ENCODE peak calls at places on chromosomes 5 and 9, in five cellular contexts. C is adipocyte, A is spleen, Q is upper lobe of right lung, O is PC-3. P is an unnamed sample.

GRCh38 chr9:94728719-94729118 is 2.2 kb downstream of the AOPEP start:
- DNase-seq in C (no peak), A (no peak), Q (no peak), O (no peak), P (no peak)

GRCh38 chr9:133144142-133144886 is 19.4 kb downstream of the GBGT1 start:
- DNase-seq in C (peak; percentile 83), A (peak; percentile 96), Q (peak; percentile 85), O (peak; percentile 85), P (peak; percentile 62)

GRCh38 chr5:131423056-131423455 is 159.2 kb downstream of the CDC42SE2 start:
- DNase-seq in C (peak; percentile 69), A (no peak), Q (no peak), O (peak; percentile 31), P (no peak)

GRCh38 chr5:170746081-170746951 is 37.2 kb upstream of the GABRP start:
- DNase-seq in C (no peak), A (no peak), Q (no peak), O (no peak), P (peak; percentile 11)

GRCh38 chr5:6085461-6085860 is 292.9 kb downstream of the MED10 start:
- DNase-seq in C (no peak), A (no peak), Q (no peak), O (peak; percentile 99), P (no peak)

GRCh38 chr5:36646507-36647023 is 40.2 kb downstream of the SLC1A3 start:
- DNase-seq in C (no peak), A (no peak), Q (no peak), O (no peak), P (no peak)

GRCh38 chr5:126234563-126235195 is 188.5 kb upstream of the GRAMD2B start:
- DNase-seq in C (peak; percentile 33), A (no peak), Q (no peak), O (peak; percentile 60), P (no peak)

GRCh38 chr5:139646111-139646510 is 2.0 kb upstream of the CXXC5 start:
- DNase-seq in C (no peak), A (peak; percentile 61), Q (peak; percentile 41), O (no peak), P (no peak)

GRCh38 chr5:56986631-56986957 is 34.7 kb upstream of the MIER3 start:
- DNase-seq in C (peak; percentile 6), A (no peak), Q (no peak), O (no peak), P (no peak)

GRCh38 chr9:101738566-101739183 is at the start of gene GRIN3A:
- DNase-seq in C (peak; percentile 24), A (no peak), Q (peak; percentile 61), O (no peak), P (no peak)

GRCh38 chr9:34685591-34685990 is 5.5 kb downstream of the CCL19 start:
- DNase-seq in C (no peak), A (no peak), Q (no peak), O (no peak), P (peak; percentile 57)

GRCh38 chr5:56525117-56525516 is 290.2 kb upstream of the MAP3K1 start:
- DNase-seq in C (peak; percentile 24), A (no peak), Q (no peak), O (peak; percentile 87), P (no peak)

GRCh38 chr9:93182572-93182971 is 1.4 kb upstream of the WNK2 start:
- DNase-seq in C (no peak), A (no peak), Q (no peak), O (no peak), P (no peak)

GRCh38 chr9:111020594-111020993 is 17.7 kb downstream of the LPAR1 start:
- DNase-seq in C (no peak), A (no peak), Q (no peak), O (peak; percentile 72), P (no peak)

GRCh38 chr5:78317515-78317914 is 23.0 kb upstream of the AP3B1 start:
- DNase-seq in C (no peak), A (no peak), Q (no peak), O (no peak), P (no peak)

GRCh38 chr9:107172160-107172978 is 110.7 kb upstream of the RAD23B start:
- DNase-seq in C (peak; percentile 90), A (peak; percentile 78), Q (peak; percentile 71), O (peak; percentile 84), P (peak; percentile 70)

GRCh38 chr5:16784843-16785791 is 151.0 kb downstream of the MYO10 start:
- DNase-seq in C (no peak), A (no peak), Q (no peak), O (no peak), P (no peak)

GRCh38 chr5:83405662-83406061 is 65.9 kb upstream of the VCAN start:
- DNase-seq in C (no peak), A (no peak), Q (no peak), O (no peak), P (no peak)

GRCh38 chr9:94005272-94005901 is 50.2 kb upstream of the BARX1 start:
- DNase-seq in C (peak; percentile 19), A (no peak), Q (no peak), O (peak; percentile 76), P (no peak)

GRCh38 chr5:90843443-90843842 is 284.8 kb downstream of the ADGRV1 start:
- DNase-seq in C (no peak), A (no peak), Q (no peak), O (peak; percentile 7), P (no peak)

GRCh38 chr9:134413890-134414731 is 87.9 kb downstream of the RXRA start:
- DNase-seq in C (peak; percentile 85), A (no peak), Q (peak; percentile 90), O (peak; percentile 88), P (peak; percentile 39)

GRCh38 chr5:138676556-138677193 is 76.5 kb upstream of the CTNNA1 start:
- DNase-seq in C (no peak), A (no peak), Q (no peak), O (no peak), P (no peak)

GRCh38 chr9:137554349-137554748 is 2.7 kb downstream of the MRPL41 start:
- DNase-seq in C (no peak), A (no peak), Q (no peak), O (no peak), P (no peak)

DNA sequence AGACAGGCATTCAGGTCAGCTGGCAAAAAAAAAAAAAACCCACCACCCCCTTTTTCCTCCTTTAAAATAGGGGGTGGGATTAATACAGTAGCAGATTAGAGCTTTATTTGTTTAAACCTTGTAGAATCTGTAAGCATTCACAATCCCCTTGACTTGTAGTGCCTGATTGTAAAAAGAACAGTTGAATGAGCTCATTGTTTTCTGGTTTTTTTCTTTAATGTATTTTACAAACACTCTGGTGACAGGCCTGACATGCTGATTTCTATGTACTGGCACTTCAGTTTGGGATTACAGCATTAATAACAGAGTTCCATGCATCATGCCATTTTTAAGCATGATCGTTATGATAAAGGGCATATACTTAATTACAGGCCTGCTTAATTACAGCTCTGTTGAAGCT is 141.3 kb upstream of the LMX1B start:
- DNase-seq in C (no peak), A (no peak), Q (no peak), O (no peak), P (no peak)
- H3K4me1 ChIP-seq in C (peaks cover 55% of the 10 kb centered on the region), A (peaks cover 73% of the 10 kb centered on the region), Q (peaks cover 30% of the 10 kb centered on the region), O (no peaks in the 10 kb centered on the region), P (peaks cover 9% of the 10 kb centered on the region)

DNA sequence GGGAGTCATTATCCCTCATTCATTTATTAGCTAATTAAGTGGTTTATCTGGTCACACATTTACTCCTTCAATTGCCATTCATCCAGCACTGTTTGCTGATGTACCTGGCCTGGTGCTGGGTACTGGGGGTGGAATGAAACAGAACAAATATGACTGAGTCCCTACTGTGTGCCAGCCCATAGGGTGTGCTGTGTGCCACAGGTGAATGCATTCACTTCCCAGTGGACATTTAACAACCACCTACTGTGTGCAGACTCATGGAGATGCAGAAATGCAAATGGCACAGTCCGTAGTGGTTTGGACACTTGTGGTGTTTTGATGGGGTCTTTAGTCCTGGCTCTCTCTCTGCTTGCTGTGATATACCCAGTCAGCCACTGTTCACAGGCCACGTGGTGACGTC is 10.5 kb downstream of the NEK6 start:
- DNase-seq in C (no peak), A (no peak), Q (no peak), O (no peak), P (no peak)
- H3K4me1 ChIP-seq in C (peaks cover 73% of the 10 kb centered on the region), A (peaks cover 97% of the 10 kb centered on the region), Q (peaks cover 95% of the 10 kb centered on the region), O (peaks cover 19% of the 10 kb centered on the region), P (peaks cover 44% of the 10 kb centered on the region)

DNA sequence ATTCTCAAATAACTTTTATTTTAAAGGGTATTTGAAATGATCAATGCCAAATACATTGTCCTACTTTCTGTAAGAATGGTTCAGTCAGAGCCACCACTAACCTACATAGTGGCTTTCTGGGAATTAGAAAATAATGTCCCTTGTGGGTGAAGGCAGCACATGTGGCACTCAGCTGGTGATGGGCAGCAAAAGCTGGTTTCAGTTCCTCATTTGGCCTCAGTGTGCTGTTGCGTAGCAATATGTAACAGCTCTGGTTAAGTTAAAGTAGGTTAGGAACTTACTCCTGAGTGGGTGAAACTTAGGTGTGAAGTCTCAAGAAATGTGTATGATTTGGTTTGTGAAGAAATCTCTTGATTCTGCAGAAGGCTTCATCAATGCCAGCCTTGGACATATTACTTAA is 99.6 kb upstream of the SPEF2 start:
- DNase-seq in C (no peak), A (no peak), Q (no peak), O (no peak), P (no peak)
- H3K4me1 ChIP-seq in C (peaks cover 4% of the 10 kb centered on the region), A (no peaks in the 10 kb centered on the region), Q (no peaks in the 10 kb centered on the region), O (no peaks in the 10 kb centered on the region), P (no peaks in the 10 kb centered on the region)

DNA sequence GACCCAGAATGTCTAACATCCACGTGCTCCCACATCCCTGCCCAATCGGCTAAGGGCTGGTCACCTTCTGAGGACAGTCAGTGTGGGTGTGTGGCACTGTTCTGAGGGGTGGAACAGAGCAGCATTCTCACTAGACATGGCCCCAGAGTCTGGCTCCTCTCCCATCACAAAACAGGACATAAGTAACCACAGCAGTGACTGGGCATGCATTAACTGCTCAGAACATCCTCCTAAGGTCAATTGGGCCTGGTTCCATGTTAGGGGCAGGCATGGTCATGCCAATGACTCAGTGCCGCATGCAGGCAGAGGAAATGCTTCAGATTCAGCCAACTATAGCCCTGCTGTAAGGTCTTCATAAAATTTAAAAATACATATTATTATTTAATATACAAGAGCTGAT is 12.9 kb downstream of the MACROH2A1 start:
- DNase-seq in C (no peak), A (peak; percentile 67), Q (no peak), O (peak; percentile 11), P (peak; percentile 13)
- H3K4me1 ChIP-seq in C (peaks cover 32% of the 10 kb centered on the region), A (peaks cover 77% of the 10 kb centered on the region), Q (peaks cover 34% of the 10 kb centered on the region), O (peaks cover 21% of the 10 kb centered on the region), P (peaks cover 4% of the 10 kb centered on the region)

GRCh38 chr9:124221685-124222084 is 36.1 kb upstream of the NEK6 start:
- DNase-seq in C (no peak), A (peak; percentile 22), Q (no peak), O (no peak), P (no peak)
- H3K4me1 ChIP-seq in C (peaks cover 36% of the 10 kb centered on the region), A (peaks cover 72% of the 10 kb centered on the region), Q (peaks cover 55% of the 10 kb centered on the region), O (peaks cover 66% of the 10 kb centered on the region), P (no peaks in the 10 kb centered on the region)

GRCh38 chr9:89536145-89536574 is 38.2 kb upstream of the SEMA4D start:
- DNase-seq in C (no peak), A (no peak), Q (no peak), O (no peak), P (no peak)

GRCh38 chr9:89539374-89539773 is 41.5 kb upstream of the SEMA4D start:
- DNase-seq in C (no peak), A (no peak), Q (no peak), O (no peak), P (no peak)

GRCh38 chr9:89536618-89537017 is 38.7 kb upstream of the SEMA4D start:
- DNase-seq in C (no peak), A (no peak), Q (no peak), O (no peak), P (no peak)

GRCh38 chr9:89537166-89537565 is 39.3 kb upstream of the SEMA4D start:
- DNase-seq in C (no peak), A (no peak), Q (no peak), O (no peak), P (no peak)

GRCh38 chr9:89538874-89539273 is 41.0 kb upstream of the SEMA4D start:
- DNase-seq in C (no peak), A (no peak), Q (no peak), O (no peak), P (no peak)
- H3K4me1 ChIP-seq in C (no peaks in the 10 kb centered on the region), A (peaks cover 51% of the 10 kb centered on the region), Q (peaks cover 7% of the 10 kb centered on the region), O (no peaks in the 10 kb centered on the region), P (peaks cover 6% of the 10 kb centered on the region)